ENCODE peak calls at places on chromosomes 16 and 17, in six cellular contexts. M is stimulated activated CD4-positive, alpha-beta T cell treated with anti-CD3 and anti-CD28 coated beads, Interleukin-1b, Interleukin-23, amount 100 ng/mL, for 1 hour; K is MG63; B is neural crest cell; A is C1 segment of cervical spinal cord; G is AG08395. L is an unnamed sample.

GRCh38 chr17:59837362-59838195 is 55.2 kb downstream of the TUBD1 start:
- DNase-seq in M (no peak), K (peak; percentile 85), B (peak; percentile 22), A (peak; percentile 38), G (peak; percentile 84), L (peak; percentile 44)

GRCh38 chr16:26651464-26651863 is 415.3 kb upstream of the C16orf82 start:
- DNase-seq in M (no peak), K (no peak), B (no peak), A (no peak), G (no peak), L (no peak)

GRCh38 chr17:77375917-77376651 is 235.3 kb downstream of the SEC14L1 start:
- DNase-seq in M (no peak), K (peak; percentile 80), B (no peak), A (peak; percentile 55), G (peak; percentile 56), L (no peak)

GRCh38 chr17:59565171-59565958 is at the start of gene DHX40:
- DNase-seq in M (peak; percentile 83), K (peak; percentile 95), B (peak; percentile 93), A (peak; percentile 89), G (peak; percentile 97), L (peak; percentile 85)

GRCh38 chr17:67559381-67559966 is 158.3 kb upstream of the NOL11 start:
- DNase-seq in M (no peak), K (no peak), B (no peak), A (no peak), G (no peak), L (no peak)

GRCh38 chr17:65193305-65194293 is 56.4 kb downstream of the RGS9 start:
- DNase-seq in M (no peak), K (no peak), B (no peak), A (no peak), G (no peak), L (no peak)

GRCh38 chr17:34009946-34010345 is 245.1 kb upstream of the CCL2 start:
- DNase-seq in M (no peak), K (no peak), B (no peak), A (no peak), G (no peak), L (no peak)

GRCh38 chr16:75111514-75112280 is 4.9 kb downstream of the LDHD start:
- DNase-seq in M (no peak), K (no peak), B (no peak), A (no peak), G (no peak), L (no peak)

GRCh38 chr17:82419471-82419995 is 1.1 kb upstream of the OGFOD3 start:
- DNase-seq in M (no peak), K (no peak), B (no peak), A (no peak), G (no peak), L (no peak)

GRCh38 chr17:34998205-34998604 is 17.9 kb downstream of the LIG3 start:
- DNase-seq in M (peak; percentile 58), K (peak; percentile 58), B (peak; percentile 52), A (peak; percentile 76), G (peak; percentile 94), L (peak; percentile 58)

GRCh38 chr17:79075861-79076406 is 1.3 kb downstream of the ENGASE start:
- DNase-seq in M (no peak), K (no peak), B (no peak), A (no peak), G (no peak), L (no peak)

GRCh38 chr17:27654654-27655524 is 23.9 kb downstream of the LGALS9 start:
- DNase-seq in M (peak; percentile 24), K (peak; percentile 83), B (peak; percentile 78), A (peak; percentile 34), G (peak; percentile 71), L (peak; percentile 82)

GRCh38 chr17:79622201-79622601 is 11.3 kb upstream of the RBFOX3 start:
- DNase-seq in M (no peak), K (no peak), B (no peak), A (no peak), G (no peak), L (no peak)

GRCh38 chr17:65698381-65699061 is 137.1 kb upstream of the AXIN2 start:
- DNase-seq in M (no peak), K (no peak), B (peak; percentile 10), A (no peak), G (peak; percentile 35), L (no peak)

GRCh38 chr17:1871743-1872142 is 41.9 kb downstream of the RPA1 start:
- DNase-seq in M (no peak), K (no peak), B (no peak), A (no peak), G (no peak), L (no peak)

GRCh38 chr16:27892879-27893278 is 170.6 kb downstream of the GSG1L start:
- DNase-seq in M (no peak), K (no peak), B (no peak), A (no peak), G (no peak), L (no peak)

GRCh38 chr16:51821527-51821926 is 670.5 kb upstream of the SALL1 start:
- DNase-seq in M (no peak), K (no peak), B (no peak), A (no peak), G (no peak), L (no peak)

GRCh38 chr17:2688351-2689342 is 22.9 kb downstream of the CLUH start:
- DNase-seq in M (no peak), K (no peak), B (no peak), A (no peak), G (no peak), L (peak; percentile 9)

GRCh38 chr17:82892869-82893565 is 53.2 kb upstream of the ZNF750 start:
- DNase-seq in M (peak; percentile 48), K (no peak), B (no peak), A (no peak), G (no peak), L (no peak)

GRCh38 chr17:68172461-68172954 is 75.3 kb upstream of the AMZ2 start:
- DNase-seq in M (peak; percentile 50), K (no peak), B (peak; percentile 76), A (peak; percentile 14), G (peak; percentile 43), L (peak; percentile 59)

GRCh38 chr16:65875362-65876199 is 490.9 kb upstream of the CDH5 start:
- DNase-seq in M (no peak), K (no peak), B (no peak), A (no peak), G (no peak), L (no peak)

GRCh38 chr16:85206472-85207356 is 94.4 kb upstream of the CIBAR2 start:
- DNase-seq in M (no peak), K (peak; percentile 45), B (no peak), A (peak; percentile 66), G (no peak), L (no peak)

L was measured in progenitor cell of endocrine pancreas.